ENCODE peak calls at places on chromosomes 13 and 19, in four cellular contexts. Q is fibroblast of lung, E is upper lobe of right lung, O is astrocyte of the spinal cord. V is an unnamed sample.

GRCh38 chr13:99960663-99961440 is 10.7 kb downstream of the ZIC5 start:
- DNase-seq in E (no peak), O (no peak), Q (no peak), V (peak; percentile 23)

GRCh38 chr13:73598021-73598712 is 536.0 kb downstream of the KLF12 start:
- DNase-seq in O (peak; percentile 73), E (no peak), Q (peak; percentile 75), V (no peak)

GRCh38 chr19:1042689-1043511 is 3.0 kb downstream of the ABCA7 start:
- DNase-seq in E (no peak), Q (no peak), O (no peak), V (no peak)

GRCh38 chr13:25276748-25277147 is 10.5 kb downstream of the MTMR6 start:
- DNase-seq in E (no peak), O (peak; percentile 36), Q (peak; percentile 49), V (no peak)

GRCh38 chr19:18408053-18408476 is 10.6 kb upstream of the LRRC25 start:
- DNase-seq in E (peak; percentile 80), O (no peak), Q (no peak), V (peak; percentile 62)

GRCh38 chr13:91347996-91348905 is 764 bp downstream of the MIR17HG start:
- DNase-seq in Q (peak; percentile 33), E (peak; percentile 83), O (no peak), V (peak; percentile 49)

GRCh38 chr19:5826531-5827341 is 12.8 kb downstream of the FUT6 start:
- DNase-seq in E (peak; percentile 89), O (no peak), Q (no peak), V (no peak)

GRCh38 chr13:23966691-23967615 is 69.7 kb upstream of the C1QTNF9B start:
- DNase-seq in O (no peak), E (no peak), Q (no peak), V (no peak)

GRCh38 chr19:4234142-4234861 is 5.0 kb downstream of the EBI3 start:
- DNase-seq in Q (no peak), E (no peak), O (no peak), V (no peak)

GRCh38 chr19:48568345-48568886 is 16.4 kb downstream of the SULT2B1 start:
- DNase-seq in Q (peak; percentile 91), O (peak; percentile 89), E (peak; percentile 91), V (no peak)

GRCh38 chr13:24313449-24313848 is 4.1 kb downstream of the C1QTNF9 start:
- DNase-seq in Q (no peak), E (no peak), O (no peak), V (no peak)

GRCh38 chr19:39389621-39390414 is 1.1 kb downstream of the PAF1 start:
- DNase-seq in E (no peak), Q (no peak), O (no peak), V (no peak)

GRCh38 chr13:28707629-28708427 is 10.9 kb downstream of the SLC46A3 start:
- DNase-seq in E (no peak), Q (peak; percentile 65), O (peak; percentile 81), V (no peak)

GRCh38 chr19:40089462-40089861 is 1.3 kb downstream of the ZNF780A start:
- DNase-seq in O (peak; percentile 24), E (no peak), Q (peak; percentile 81), V (no peak)

GRCh38 chr13:113528798-113529180 is 38.3 kb upstream of the DCUN1D2 start:
- DNase-seq in E (no peak), Q (no peak), O (no peak), V (no peak)

GRCh38 chr13:50107205-50107604 is 92.0 kb downstream of the KCNRG start:
- DNase-seq in Q (peak; percentile 45), O (no peak), E (no peak), V (no peak)

DNA sequence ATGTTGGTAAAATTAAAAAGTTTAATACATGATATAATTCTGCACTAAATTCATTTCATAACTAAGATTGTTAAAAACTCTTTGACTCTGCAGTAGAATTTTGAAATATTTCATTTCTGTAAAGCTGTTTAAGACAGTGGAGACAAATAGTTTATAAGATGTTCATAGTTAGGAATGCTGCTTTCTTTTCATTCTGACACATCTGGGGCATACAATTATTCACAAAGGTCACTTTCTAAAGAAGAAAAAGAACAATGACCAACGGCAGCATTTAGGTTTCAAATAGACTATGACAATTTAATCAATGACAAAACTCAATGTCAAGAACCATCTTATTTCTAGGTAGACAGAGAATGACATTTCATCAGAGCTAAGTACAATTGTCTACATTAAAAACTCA is 1422.1 kb downstream of the PCDH9 start:
- DNase-seq in O (peak; percentile 69), Q (peak; percentile 7), E (no peak), V (no peak)
- TF ChIP-seq CTCF in O (no peak), Q (no peak), E (no peak), V (no peak)

DNA sequence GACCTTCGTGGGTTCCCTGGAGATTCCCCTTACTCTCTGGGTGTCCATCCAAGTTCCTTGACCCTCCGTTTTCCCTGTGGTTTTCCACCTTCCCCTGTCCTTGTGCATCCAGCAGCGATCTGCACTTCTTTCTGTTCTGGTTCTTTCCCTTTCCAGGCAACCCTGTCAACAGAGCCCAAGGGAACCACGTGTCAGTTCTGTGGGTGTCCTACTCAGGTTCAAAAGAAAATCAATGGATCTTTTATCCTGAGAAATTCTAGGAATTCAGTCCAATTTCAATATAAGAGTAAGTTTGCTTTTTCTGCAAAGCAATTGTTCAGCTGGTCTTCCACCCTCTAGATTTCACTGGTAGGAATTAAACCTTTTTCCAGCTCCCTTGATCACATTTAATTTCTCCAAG is 1394.8 kb upstream of the SLC10A2 start:
- DNase-seq in Q (no peak), E (no peak), O (no peak), V (no peak)
- TF ChIP-seq CTCF in Q (no peak), E (no peak), O (no peak), V (no peak)

DNA sequence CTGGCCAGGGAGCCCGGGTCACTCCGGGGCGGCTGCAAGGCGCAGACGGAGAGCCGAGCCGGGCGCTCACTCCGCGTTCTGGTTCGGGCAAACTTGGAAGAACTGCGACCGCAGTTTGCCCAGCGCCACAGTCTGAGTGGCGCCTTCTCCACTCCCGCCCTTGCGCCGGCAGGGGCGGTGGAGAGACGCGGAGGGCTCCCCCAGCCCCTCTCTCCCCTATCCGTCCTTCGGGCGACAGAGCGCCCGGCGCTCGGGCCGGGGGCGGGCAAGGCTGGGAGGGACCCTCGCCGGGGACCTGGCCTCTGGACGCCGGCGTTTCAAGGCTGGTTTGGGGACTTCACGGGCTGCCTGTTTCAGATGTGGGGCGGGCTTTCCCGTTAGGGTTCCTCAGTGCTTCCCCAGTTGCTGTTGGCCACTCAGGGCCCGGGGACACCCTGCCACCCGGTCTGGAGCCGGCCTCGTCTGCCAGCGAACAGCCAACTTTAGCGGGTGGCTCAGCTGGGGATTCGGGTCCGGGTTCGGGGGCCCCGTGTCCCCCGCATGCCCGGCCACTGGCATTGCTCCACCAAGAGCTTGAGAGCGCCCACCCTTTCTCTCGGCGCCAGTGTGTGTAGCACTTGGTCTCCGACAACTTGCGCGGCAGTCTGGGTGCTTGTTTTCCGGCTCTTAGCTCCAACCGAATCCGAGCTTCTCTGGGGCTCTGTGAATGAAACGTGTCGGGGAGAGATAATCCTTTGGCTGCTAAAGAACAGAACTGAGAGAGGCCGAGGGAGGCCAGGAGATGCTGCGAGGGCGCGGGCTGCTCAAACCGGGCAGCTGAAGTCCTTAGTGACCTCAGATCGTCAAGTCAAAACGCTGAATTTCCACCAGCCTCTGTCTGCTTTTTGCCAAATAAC is 1.5 kb downstream of the GPC6 start:
- DNase-seq in O (peak; percentile 92), E (peak; percentile 72), Q (peak; percentile 89), V (peak; percentile 76)
- TF ChIP-seq CTCF in O (peak; percentile 76), E (peak; percentile 33), Q (peak; percentile 39), V (peak; percentile 49)

GRCh38 chr19:35095667-35096368 is 19.8 kb upstream of the FXYD3 start:
- DNase-seq in O (no peak), E (no peak), Q (no peak), V (no peak)
- TF ChIP-seq CTCF in O (no peak), E (no peak), Q (no peak), V (no peak)

GRCh38 chr19:23055501-23055900 is 52.5 kb upstream of the ZNF728 start:
- DNase-seq in E (no peak), Q (no peak), O (no peak), V (no peak)
- TF ChIP-seq CTCF in E (no peak), Q (no peak), O (no peak), V (no peak)

DNA sequence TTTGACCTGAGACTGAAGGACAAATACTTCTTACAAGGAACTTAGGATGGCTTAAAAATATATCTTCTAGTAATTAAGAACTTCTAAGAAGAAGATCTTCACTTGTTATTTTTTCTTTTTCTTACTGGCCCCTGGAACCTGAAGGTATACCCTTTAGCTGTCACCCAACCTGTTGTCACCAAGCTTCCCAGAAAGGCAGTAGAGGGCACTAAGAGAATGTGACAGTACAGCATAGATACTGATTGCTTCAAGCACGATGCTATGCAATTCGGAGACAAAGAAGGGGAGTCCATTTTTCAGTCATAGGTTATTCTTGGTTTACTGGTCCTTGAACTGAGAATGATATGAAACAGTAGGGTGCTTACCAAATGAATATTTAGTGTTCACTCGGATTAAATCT is 208.3 kb upstream of the PCDH9 start:
- DNase-seq in E (no peak), Q (no peak), O (no peak), V (no peak)
- TF ChIP-seq CTCF in E (no peak), Q (no peak), O (no peak), V (no peak)

GRCh38 chr19:51439021-51439465 is 19.2 kb downstream of the SIGLEC8 start:
- DNase-seq in O (no peak), Q (no peak), E (peak; percentile 35), V (no peak)
- TF ChIP-seq CTCF in O (peak; percentile 13), Q (peak; percentile 17), E (peak; percentile 38), V (no peak)

GRCh38 chr13:38979891-38980627 is 10.6 kb downstream of the STOML3 start:
- DNase-seq in Q (no peak), E (no peak), O (no peak), V (no peak)
- TF ChIP-seq CTCF in Q (no peak), E (no peak), O (no peak), V (no peak)

GRCh38 chr13:41196620-41197019 is 2.3 kb upstream of the KBTBD7 start:
- DNase-seq in O (no peak), Q (no peak), E (no peak), V (no peak)
- TF ChIP-seq CTCF in O (peak; percentile 36), Q (no peak), E (no peak), V (no peak)

DNA sequence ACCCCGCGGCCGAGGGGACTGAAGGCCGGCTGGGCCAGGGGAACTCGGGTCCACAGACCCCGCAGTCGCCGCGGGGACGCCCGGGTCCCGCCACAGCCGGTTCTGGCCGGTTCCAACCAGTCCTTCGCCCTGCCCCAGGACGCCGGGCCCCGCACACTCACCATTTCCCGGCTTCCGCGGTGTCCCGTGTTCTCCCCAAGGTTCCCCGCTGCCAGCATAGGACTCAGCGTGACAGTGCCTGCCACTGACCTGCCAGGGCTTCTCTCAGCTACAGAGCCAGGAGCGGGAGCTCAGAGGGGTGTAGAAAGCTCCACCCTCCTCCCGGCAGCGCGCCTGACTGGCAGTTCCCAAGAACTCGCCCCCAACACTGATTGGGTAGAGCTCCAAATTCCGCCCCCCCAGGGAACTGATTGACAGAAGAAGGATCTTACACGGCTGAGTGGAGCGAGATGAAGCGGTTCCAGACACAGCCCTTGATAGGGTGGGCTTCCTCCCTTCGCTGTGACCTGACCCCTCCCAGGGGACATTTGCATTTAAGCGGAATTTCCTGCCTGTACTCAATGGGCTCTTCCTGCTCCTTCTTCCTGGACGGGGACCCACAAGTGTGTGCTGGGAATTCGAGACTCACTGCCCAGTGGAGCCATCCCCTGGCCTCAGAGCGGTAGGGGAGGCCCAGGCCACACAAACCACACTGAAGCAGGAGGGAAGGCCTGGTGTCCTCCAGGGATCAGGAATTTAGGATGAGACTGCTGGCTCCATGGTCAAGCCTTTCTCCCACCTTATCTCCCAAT is at the start of gene ZNF442:
- DNase-seq in O (peak; percentile 96), E (peak; percentile 96), Q (peak; percentile 95), V (peak; percentile 91)
- TF ChIP-seq CTCF in O (peak; percentile 83), E (peak; percentile 70), Q (peak; percentile 76), V (no peak)